ENCODE peak calls at places on chromosomes 13 and 19, in seven cellular contexts. G is lower leg skin, D is psoas muscle, I is esophagus squamous epithelium, C is SHP77 treated with DMSO at 0.1 percent for 48 hours, Y is M059J, A is HEK293T. X is an unnamed sample.

GRCh38 chr19:3324405-3324856 is 42.0 kb upstream of the NFIC start:
- DNase-seq in C (no peak), I (no peak), A (peak), G (no peak), Y (no peak), D (peak), X (no peak)

GRCh38 chr13:20370815-20371421 is 138.8 kb upstream of the GJB6 start:
- DNase-seq in C (no peak), I (no peak), A (no peak), D (no peak), G (no peak), Y (no peak), X (no peak)

GRCh38 chr13:33194820-33195692 is 90.5 kb downstream of the STARD13 start:
- DNase-seq in G (no peak), D (no peak), Y (peak), I (no peak), C (peak), A (peak), X (no peak)

GRCh38 chr13:26508885-26509284 is 48.6 kb upstream of the WASF3 start:
- DNase-seq in I (no peak), G (peak), A (no peak), C (no peak), Y (peak), D (peak), X (peak)

GRCh38 chr19:50490991-50491472 is 14.4 kb upstream of the GARIN5A start:
- DNase-seq in G (no peak), D (peak), I (no peak), Y (no peak), A (no peak), C (no peak), X (no peak)

GRCh38 chr13:48232420-48233096 is 448 bp upstream of the ITM2B start:
- DNase-seq in A (no peak), D (no peak), C (peak), I (no peak), Y (no peak), G (peak), X (peak)

GRCh38 chr13:109569938-109570711 is 216.3 kb downstream of the IRS2 start:
- DNase-seq in Y (no peak), I (no peak), D (no peak), A (no peak), C (no peak), G (no peak), X (no peak)

GRCh38 chr19:18205180-18205915 is 1.5 kb upstream of the RAB3A start:
- DNase-seq in A (no peak), G (peak), Y (peak), D (peak), C (peak), I (no peak), X (peak)

GRCh38 chr19:28631931-28632330 is 581.0 kb downstream of the UQCRFS1 start:
- DNase-seq in D (no peak), G (no peak), C (no peak), I (no peak), Y (no peak), A (no peak), X (no peak)

GRCh38 chr13:94711561-94712286 is 621 bp downstream of the SOX21 start:
- DNase-seq in I (no peak), C (no peak), A (no peak), G (no peak), Y (peak), D (no peak), X (no peak)

GRCh38 chr13:48531416-48532145 is 1.3 kb downstream of the RCBTB2 start:
- DNase-seq in C (no peak), I (no peak), G (no peak), D (no peak), Y (no peak), A (no peak), X (no peak)

GRCh38 chr13:60398949-60399589 is 2.0 kb downstream of the TDRD3 start:
- DNase-seq in I (no peak), G (no peak), C (no peak), D (no peak), Y (peak), A (no peak), X (no peak)

GRCh38 chr19:19274146-19274545 is 1.0 kb upstream of the TM6SF2 start:
- DNase-seq in G (no peak), C (no peak), A (no peak), D (no peak), I (no peak), Y (no peak), X (no peak)

GRCh38 chr19:43465468-43466120 is at the start of gene LYPD3:
- DNase-seq in A (no peak), D (peak), C (no peak), G (peak), Y (peak), I (no peak), X (no peak)

GRCh38 chr13:111034811-111035210 is 80.3 kb upstream of the ARHGEF7 start:
- DNase-seq in A (no peak), I (no peak), C (no peak), G (no peak), D (no peak), Y (peak), X (no peak)

GRCh38 chr13:35964764-35965163 is 166.4 kb downstream of the DCLK1 start:
- DNase-seq in I (no peak), D (no peak), C (no peak), G (no peak), A (no peak), Y (peak), X (no peak)

GRCh38 chr19:39017646-39018045 is 14.7 kb downstream of the FBXO27 start:
- DNase-seq in I (no peak), D (no peak), A (no peak), C (no peak), G (no peak), Y (no peak), X (no peak)

GRCh38 chr13:75505327-75505726 is 23.4 kb upstream of the TBC1D4 start:
- DNase-seq in Y (no peak), I (no peak), A (no peak), G (no peak), D (no peak), C (no peak), X (no peak)

GRCh38 chr19:19458110-19458816 is 52.8 kb downstream of the GATAD2A start:
- DNase-seq in C (no peak), G (no peak), A (no peak), D (no peak), I (no peak), Y (no peak), X (no peak)

GRCh38 chr19:47663435-47663910 is 49.7 kb upstream of the EHD2 start:
- DNase-seq in C (no peak), Y (peak), A (no peak), G (no peak), I (no peak), D (no peak), X (no peak)

GRCh38 chr19:48648134-48648533 is 2.1 kb upstream of the CA11 start:
- DNase-seq in D (no peak), C (no peak), Y (no peak), G (no peak), A (no peak), I (no peak), X (no peak)

GRCh38 chr13:111516712-111517640 is 196.5 kb downstream of the TEX29 start:
- DNase-seq in C (peak), I (no peak), D (no peak), A (no peak), Y (no peak), G (no peak), X (no peak)

GRCh38 chr13:110680852-110681251 is 25.1 kb downstream of the CARS2 start:
- DNase-seq in Y (no peak), G (no peak), C (no peak), I (no peak), D (no peak), A (peak), X (no peak)

X was measured in tibial artery.